ENCODE peak calls at places on chromosome 4, in five cellular contexts. O, V, Q, Y and Z are unnamed samples.
A peak's percentile ranks its signal among the peaks of the same experiment; 100 is the strongest.

GRCh38 chr4:39450618-39451017 is 8.1 kb downstream of the RPL9 start:
- DNase-seq in O (no peak), V (no peak), Q (no peak), Y (no peak), Z (no peak)

GRCh38 chr4:150986085-150986484 is 29.0 kb downstream of the LRBA start:
- DNase-seq in O (no peak), V (no peak), Q (peak; percentile 55), Y (no peak), Z (no peak)

GRCh38 chr4:139951051-139951450 is 202.9 kb downstream of the MAML3 start:
- DNase-seq in O (no peak), V (no peak), Q (peak; percentile 38), Y (no peak), Z (no peak)

GRCh38 chr4:13547563-13548041 is 3.3 kb upstream of the NKX3-2 start:
- DNase-seq in O (no peak), V (no peak), Q (peak; percentile 52), Y (no peak), Z (no peak)

GRCh38 chr4:624705-625590 is at the start of gene PDE6B:
- DNase-seq in O (no peak), V (no peak), Q (no peak), Y (no peak), Z (no peak)

GRCh38 chr4:106766519-106766918 is 269.6 kb downstream of the DKK2 start:
- DNase-seq in O (no peak), V (no peak), Q (no peak), Y (no peak), Z (no peak)

GRCh38 chr4:164880489-164881262 is 3.7 kb downstream of the APELA start:
- DNase-seq in O (no peak), V (no peak), Q (no peak), Y (no peak), Z (no peak)

GRCh38 chr4:142282870-142283431 is 563.1 kb downstream of the INPP4B start:
- DNase-seq in O (peak; percentile 34), V (no peak), Q (no peak), Y (no peak), Z (no peak)

GRCh38 chr4:7651461-7651921 is 216.8 kb upstream of the PSAPL1 start:
- DNase-seq in O (no peak), V (no peak), Q (no peak), Y (no peak), Z (no peak)

GRCh38 chr4:472881-473574 is 25.9 kb downstream of the ZNF721 start:
- DNase-seq in O (peak; percentile 87), V (no peak), Q (no peak), Y (no peak), Z (no peak)

GRCh38 chr4:123676550-123677229 is 280.1 kb downstream of the SPRY1 start:
- DNase-seq in O (no peak), V (peak; percentile 76), Q (no peak), Y (no peak), Z (no peak)

GRCh38 chr4:159455675-159456235 is 352.9 kb downstream of the RAPGEF2 start:
- DNase-seq in O (peak; percentile 66), V (no peak), Q (no peak), Y (no peak), Z (peak; percentile 5)

GRCh38 chr4:85543832-85544231 is 68.9 kb downstream of the ARHGAP24 start:
- DNase-seq in O (no peak), V (no peak), Q (no peak), Y (no peak), Z (no peak)

GRCh38 chr4:73603854-73604584 is 16.2 kb downstream of the RASSF6 start:
- DNase-seq in O (no peak), V (no peak), Q (no peak), Y (no peak), Z (peak; percentile 26)

GRCh38 chr4:183987987-183988392 is 82.9 kb downstream of the STOX2 start:
- DNase-seq in O (peak; percentile 2), V (peak; percentile 68), Q (no peak), Y (peak; percentile 66), Z (peak; percentile 71)

GRCh38 chr4:24428850-24429249 is 155.5 kb downstream of the DHX15 start:
- DNase-seq in O (no peak), V (no peak), Q (no peak), Y (no peak), Z (no peak)

GRCh38 chr4:39353478-39354177 is 12.5 kb downstream of the RFC1 start:
- DNase-seq in O (peak; percentile 88), V (no peak), Q (no peak), Y (no peak), Z (no peak)

GRCh38 chr4:10099521-10100325 is 16.9 kb downstream of the WDR1 start:
- DNase-seq in O (no peak), V (no peak), Q (peak; percentile 42), Y (no peak), Z (no peak)

GRCh38 chr4:7335363-7336066 is 99.2 kb downstream of the PSAPL1 start:
- DNase-seq in O (peak; percentile 59), V (peak; percentile 62), Q (peak; percentile 75), Y (no peak), Z (no peak)

GRCh38 chr4:88027611-88028608 is 20.5 kb downstream of the PKD2 start:
- DNase-seq in O (no peak), V (no peak), Q (no peak), Y (peak; percentile 73), Z (no peak)

GRCh38 chr4:149933120-149933519 is 117.5 kb upstream of the IQCM start:
- DNase-seq in O (no peak), V (no peak), Q (no peak), Y (no peak), Z (no peak)